ENCODE peak calls at places on chromosomes 2 and 18, in nine cellular contexts. L, C, M, Z, V, E, A, P and I are unnamed samples.

GRCh38 chr2:175251425-175252041 is 70.0 kb upstream of the ATP5MC3 start:
- DNase-seq in L (no peak), C (no peak), M (peak; percentile 12), Z (peak; percentile 71), V (no peak), E (no peak), A (peak; percentile 8), P (no peak), I (no peak)

GRCh38 chr2:151085101-151085640 is 176.5 kb downstream of the RBM43 start:
- DNase-seq in L (no peak), C (no peak), M (no peak), Z (no peak), V (no peak), E (no peak), A (no peak), P (peak; percentile 58), I (no peak)

GRCh38 chr2:13260401-13260800 is 543.7 kb downstream of the TRIB2 start:
- DNase-seq in L (no peak), C (no peak), M (no peak), Z (peak; percentile 7), V (no peak), E (no peak), A (peak; percentile 33), P (no peak), I (no peak)

GRCh38 chr18:40168026-40168425 is 1787.0 kb upstream of the PIK3C3 start:
- DNase-seq in L (no peak), C (no peak), M (no peak), Z (no peak), V (no peak), E (no peak), A (no peak), P (no peak), I (no peak)

GRCh38 chr2:55431982-55432627 is 12.4 kb upstream of the CCDC88A start:
- DNase-seq in L (no peak), C (no peak), M (no peak), Z (peak; percentile 61), V (no peak), E (no peak), A (no peak), P (no peak), I (no peak)

GRCh38 chr2:74514368-74515270 is at the start of gene TLX2:
- DNase-seq in L (no peak), C (no peak), M (no peak), Z (peak; percentile 33), V (no peak), E (no peak), A (peak; percentile 26), P (no peak), I (no peak)

GRCh38 chr2:16662440-16662839 is 3.2 kb downstream of the CYRIA start:
- DNase-seq in L (peak; percentile 77), C (no peak), M (no peak), Z (no peak), V (no peak), E (no peak), A (no peak), P (no peak), I (no peak)

GRCh38 chr2:71786291-71787107 is 333.1 kb downstream of the DYSF start:
- DNase-seq in L (no peak), C (no peak), M (no peak), Z (no peak), V (no peak), E (no peak), A (peak; percentile 3), P (no peak), I (no peak)

GRCh38 chr18:8623549-8624106 is 14.4 kb downstream of the RAB12 start:
- DNase-seq in L (no peak), C (no peak), M (no peak), Z (no peak), V (no peak), E (no peak), A (no peak), P (no peak), I (no peak)

GRCh38 chr2:204695506-204695905 is 150.2 kb downstream of the PARD3B start:
- DNase-seq in L (no peak), C (no peak), M (no peak), Z (no peak), V (no peak), E (no peak), A (no peak), P (peak; percentile 61), I (no peak)

GRCh38 chr18:685438-685837 is 27.0 kb downstream of the ENOSF1 start:
- DNase-seq in L (no peak), C (no peak), M (no peak), Z (peak; percentile 22), V (no peak), E (no peak), A (no peak), P (no peak), I (no peak)

GRCh38 chr2:127637725-127638252 is 8.2 kb upstream of the GPR17 start:
- DNase-seq in L (no peak), C (peak; percentile 49), M (no peak), Z (peak; percentile 97), V (no peak), E (peak; percentile 57), A (peak; percentile 41), P (peak; percentile 60), I (no peak)

GRCh38 chr2:8153258-8153718 is 528.6 kb upstream of the ID2 start:
- DNase-seq in L (no peak), C (no peak), M (no peak), Z (no peak), V (no peak), E (no peak), A (no peak), P (no peak), I (no peak)

GRCh38 chr2:176081993-176082884 is 1.5 kb downstream of the EVX2 start:
- DNase-seq in L (no peak), C (no peak), M (no peak), Z (no peak), V (no peak), E (no peak), A (peak; percentile 41), P (no peak), I (no peak)

GRCh38 chr2:74028290-74028689 is 43.6 kb downstream of the TET3 start:
- DNase-seq in L (no peak), C (no peak), M (no peak), Z (no peak), V (no peak), E (no peak), A (no peak), P (no peak), I (no peak)

GRCh38 chr2:150767924-150768801 is 280.7 kb upstream of the RND3 start:
- DNase-seq in L (no peak), C (no peak), M (no peak), Z (no peak), V (no peak), E (no peak), A (no peak), P (no peak), I (no peak)

GRCh38 chr2:393711-394696 is 106.1 kb upstream of the ALKAL2 start:
- DNase-seq in L (no peak), C (peak; percentile 87), M (peak; percentile 43), Z (peak; percentile 88), V (no peak), E (no peak), A (peak; percentile 39), P (no peak), I (no peak)

GRCh38 chr2:28134262-28134812 is 243.8 kb downstream of the BABAM2 start:
- DNase-seq in L (peak; percentile 34), C (peak; percentile 64), M (no peak), Z (peak; percentile 50), V (no peak), E (no peak), A (no peak), P (no peak), I (no peak)

GRCh38 chr2:30566675-30567074 is 119.6 kb downstream of the LCLAT1 start:
- DNase-seq in L (no peak), C (no peak), M (no peak), Z (no peak), V (no peak), E (no peak), A (no peak), P (peak; percentile 5), I (no peak)

GRCh38 chr18:45958730-45959129 is 8.4 kb downstream of the EPG5 start:
- DNase-seq in L (no peak), C (no peak), M (no peak), Z (peak; percentile 23), V (no peak), E (no peak), A (no peak), P (no peak), I (no peak)

GRCh38 chr2:85308201-85308600 is 19.6 kb downstream of the TGOLN2 start:
- DNase-seq in L (no peak), C (no peak), M (no peak), Z (no peak), V (no peak), E (no peak), A (no peak), P (no peak), I (no peak)

GRCh38 chr2:61690078-61690477 is 151.9 kb upstream of the XPO1 start:
- DNase-seq in L (no peak), C (no peak), M (no peak), Z (no peak), V (no peak), E (no peak), A (no peak), P (no peak), I (no peak)

GRCh38 chr2:132404056-132404455 is 12.5 kb upstream of the GPR39 start:
- DNase-seq in L (no peak), C (no peak), M (no peak), Z (no peak), V (no peak), E (no peak), A (no peak), P (no peak), I (no peak)

GRCh38 chr2:221075203-221075602 is 496.9 kb downstream of the EPHA4 start:
- DNase-seq in L (no peak), C (no peak), M (no peak), Z (peak; percentile 19), V (no peak), E (no peak), A (no peak), P (peak; percentile 17), I (no peak)

GRCh38 chr2:200048421-200048820 is 93.0 kb downstream of the MAIP1 start:
- DNase-seq in L (no peak), C (no peak), M (no peak), Z (no peak), V (no peak), E (no peak), A (no peak), P (no peak), I (no peak)

GRCh38 chr2:86695053-86695691 is 24.9 kb upstream of the RMND5A start:
- DNase-seq in L (no peak), C (no peak), M (no peak), Z (peak; percentile 89), V (no peak), E (no peak), A (no peak), P (no peak), I (no peak)